ENCODE peak calls at places on chromosomes 16 and 17, in eight cellular contexts. W is SHP77; O is amygdala; M is GM10248; V is activated CD8-positive, alpha-beta memory T cell treated with anti-CD3 and anti-CD28 coated beads for 1 hour; K is dermis microvascular lymphatic vessel endothelial cell; F is GDM1; S is WTC11. I is an unnamed sample.

GRCh38 chr17:43021739-43022512 is at the start of gene VAT1:
- DNase-seq in W (peak; percentile 62), O (peak; percentile 51), M (peak; percentile 81), V (peak; percentile 46), K (peak; percentile 80), F (peak; percentile 46), S (peak; percentile 86), I (peak; percentile 79)

GRCh38 chr17:21239680-21240374 is 13.4 kb downstream of the NATD1 start:
- DNase-seq in W (no peak), O (no peak), M (peak; percentile 54), V (no peak), K (peak; percentile 42), F (no peak), S (peak; percentile 31), I (no peak)

GRCh38 chr16:61858996-61859395 is 177.2 kb downstream of the CDH8 start:
- DNase-seq in W (no peak), O (no peak), M (no peak), V (no peak), K (no peak), F (no peak), S (no peak), I (no peak)

GRCh38 chr17:72492941-72493340 is 372.1 kb downstream of the SOX9 start:
- DNase-seq in W (no peak), O (no peak), M (no peak), V (no peak), K (no peak), F (no peak), S (no peak), I (no peak)

GRCh38 chr17:17913695-17914332 is 58.4 kb downstream of the TOM1L2 start:
- DNase-seq in W (peak; percentile 99), O (no peak), M (peak; percentile 58), V (peak; percentile 8), K (peak; percentile 84), F (peak; percentile 24), S (peak; percentile 36), I (no peak)

GRCh38 chr17:17348872-17349723 is 45.9 kb downstream of the NT5M start:
- DNase-seq in W (no peak), O (no peak), M (no peak), V (no peak), K (no peak), F (no peak), S (no peak), I (no peak)

GRCh38 chr17:77042688-77043330 is 98.0 kb upstream of the SEC14L1 start:
- DNase-seq in W (peak; percentile 68), O (no peak), M (no peak), V (no peak), K (no peak), F (no peak), S (no peak), I (no peak)

GRCh38 chr17:73285916-73286862 is 24.5 kb upstream of the CPSF4L start:
- DNase-seq in W (no peak), O (no peak), M (no peak), V (no peak), K (no peak), F (no peak), S (no peak), I (no peak)

GRCh38 chr17:32226881-32227280 is 38.8 kb upstream of the RHBDL3 start:
- DNase-seq in W (no peak), O (no peak), M (no peak), V (no peak), K (no peak), F (no peak), S (no peak), I (no peak)

GRCh38 chr17:2904135-2904534 is 107.9 kb downstream of the RAP1GAP2 start:
- DNase-seq in W (no peak), O (peak; percentile 24), M (no peak), V (no peak), K (no peak), F (no peak), S (no peak), I (peak; percentile 45)

GRCh38 chr17:78944026-78944425 is 18.8 kb upstream of the TIMP2 start:
- DNase-seq in W (no peak), O (no peak), M (no peak), V (no peak), K (no peak), F (no peak), S (no peak), I (no peak)

GRCh38 chr16:56041556-56042140 is 149.6 kb upstream of the GNAO1 start:
- DNase-seq in W (peak; percentile 32), O (no peak), M (peak; percentile 33), V (no peak), K (no peak), F (no peak), S (peak; percentile 71), I (no peak)

GRCh38 chr16:89495121-89495520 is 4.8 kb upstream of the ANKRD11 start:
- DNase-seq in W (no peak), O (no peak), M (no peak), V (no peak), K (no peak), F (no peak), S (no peak), I (no peak)

GRCh38 chr16:56257260-56257659 is 66.0 kb downstream of the GNAO1 start:
- DNase-seq in W (no peak), O (no peak), M (no peak), V (no peak), K (no peak), F (no peak), S (no peak), I (no peak)

GRCh38 chr16:88078111-88078775 is 127.0 kb downstream of the BANP start:
- DNase-seq in W (no peak), O (peak; percentile 35), M (no peak), V (no peak), K (no peak), F (no peak), S (no peak), I (no peak)

GRCh38 chr16:54244061-54244886 is 42.3 kb downstream of the IRX3 start:
- DNase-seq in W (no peak), O (no peak), M (no peak), V (no peak), K (no peak), F (no peak), S (no peak), I (no peak)

GRCh38 chr17:42720996-42721583 is 23.8 kb downstream of the EZH1 start:
- DNase-seq in W (peak; percentile 46), O (no peak), M (peak; percentile 75), V (no peak), K (peak; percentile 84), F (peak; percentile 15), S (no peak), I (peak; percentile 55)

GRCh38 chr16:54288592-54289241 is 2.1 kb upstream of the IRX3 start:
- DNase-seq in W (no peak), O (no peak), M (no peak), V (no peak), K (no peak), F (no peak), S (no peak), I (no peak)

GRCh38 chr16:67170168-67170947 is at the start of gene NOL3:
- DNase-seq in W (peak; percentile 88), O (peak; percentile 47), M (peak; percentile 83), V (no peak), K (peak; percentile 85), F (no peak), S (peak; percentile 82), I (peak; percentile 29)

GRCh38 chr16:80718480-80719220 is 85.7 kb downstream of the CDYL2 start:
- DNase-seq in W (peak; percentile 37), O (no peak), M (no peak), V (no peak), K (peak; percentile 91), F (no peak), S (peak; percentile 22), I (no peak)

GRCh38 chr17:43031666-43032065 is 6.6 kb downstream of the RND2 start:
- DNase-seq in W (no peak), O (no peak), M (no peak), V (no peak), K (no peak), F (no peak), S (no peak), I (no peak)

GRCh38 chr16:69717066-69717465 is 9.3 kb downstream of the NQO1 start:
- DNase-seq in W (no peak), O (no peak), M (no peak), V (no peak), K (no peak), F (no peak), S (no peak), I (no peak)

GRCh38 chr16:67884684-67885083 is at the start of gene NRN1L:
- DNase-seq in W (peak; percentile 73), O (peak; percentile 88), M (no peak), V (no peak), K (peak; percentile 83), F (no peak), S (peak; percentile 96), I (peak; percentile 89)

GRCh38 chr17:41407226-41407625 is 9.8 kb upstream of the KRT31 start:
- DNase-seq in W (no peak), O (no peak), M (no peak), V (no peak), K (no peak), F (no peak), S (no peak), I (no peak)

GRCh38 chr17:81419886-81420768 is 24.9 kb downstream of the BAHCC1 start:
- DNase-seq in W (no peak), O (no peak), M (no peak), V (no peak), K (no peak), F (no peak), S (no peak), I (no peak)

GRCh38 chr17:46195939-46196338 is 2.7 kb upstream of the KANSL1 start:
- DNase-seq in W (no peak), O (no peak), M (no peak), V (no peak), K (no peak), F (no peak), S (no peak), I (no peak)

GRCh38 chr16:75805946-75806345 is 79.7 kb upstream of the CPHXL start:
- DNase-seq in W (no peak), O (no peak), M (no peak), V (no peak), K (no peak), F (no peak), S (no peak), I (no peak)

GRCh38 chr17:45234641-45235040 is 13.0 kb downstream of the FMNL1 start:
- DNase-seq in W (peak; percentile 39), O (no peak), M (peak; percentile 60), V (no peak), K (peak; percentile 21), F (peak; percentile 8), S (peak; percentile 81), I (no peak)

GRCh38 chr17:74728033-74728701 is 8.9 kb upstream of the RAB37 start:
- DNase-seq in W (no peak), O (no peak), M (no peak), V (no peak), K (no peak), F (no peak), S (no peak), I (no peak)

GRCh38 chr17:74512624-74513084 is 18.6 kb downstream of the CD300LB start:
- DNase-seq in W (no peak), O (no peak), M (peak; percentile 50), V (no peak), K (no peak), F (peak; percentile 54), S (no peak), I (no peak)

GRCh38 chr16:11629071-11630030 is 38.9 kb upstream of the SNN start:
- DNase-seq in W (peak; percentile 25), O (no peak), M (no peak), V (no peak), K (no peak), F (peak; percentile 60), S (no peak), I (no peak)

GRCh38 chr17:63626551-63627228 is 4.5 kb downstream of the MAP3K3 start:
- DNase-seq in W (no peak), O (no peak), M (no peak), V (no peak), K (peak; percentile 48), F (no peak), S (no peak), I (no peak)

GRCh38 chr17:38906429-38907172 is 18.8 kb upstream of the LASP1NB start:
- DNase-seq in W (no peak), O (no peak), M (no peak), V (no peak), K (no peak), F (no peak), S (no peak), I (no peak)

GRCh38 chr16:5058476-5058875 is 7.3 kb downstream of the C16orf89 start:
- DNase-seq in W (no peak), O (no peak), M (no peak), V (no peak), K (peak; percentile 21), F (no peak), S (peak; percentile 86), I (no peak)

I was measured in hippocampal formation.